ENCODE peak calls at places on chromosomes 1 and 21, in four cellular contexts. N is stimulated activated CD4-positive, alpha-beta T cell treated with anti-CD3 and anti-CD28 coated beads, Interleukin-1b, Interleukin-23, amount 100 ng/mL, for 24 hours; G is GM03348; W is occipital lobe. J is an unnamed sample.

GRCh38 chr1:44851308-44851707 is 8.3 kb upstream of the PTCH2 start:
- DNase-seq in N (no peak), W (no peak), G (no peak), J (no peak)

GRCh38 chr1:203215573-203215972 is 13.9 kb downstream of the CHIT1 start:
- DNase-seq in G (no peak), N (no peak), W (no peak), J (no peak)

GRCh38 chr1:64479874-64480273 is 9.9 kb downstream of the CACHD1 start:
- DNase-seq in W (no peak), G (no peak), N (no peak), J (no peak)

GRCh38 chr1:42052300-42052699 is 100.9 kb upstream of the GUCA2B start:
- DNase-seq in W (no peak), G (no peak), N (no peak), J (no peak)

GRCh38 chr1:24276791-24277190 is 42.4 kb upstream of the GRHL3 start:
- DNase-seq in W (no peak), N (no peak), G (no peak), J (no peak)

GRCh38 chr1:63663301-63663700 is 70.1 kb downstream of the PGM1 start:
- DNase-seq in N (no peak), G (peak; percentile 52), W (no peak), J (no peak)

GRCh38 chr1:24157921-24158481 is 15.1 kb upstream of the IL22RA1 start:
- DNase-seq in N (no peak), G (peak; percentile 55), W (no peak), J (no peak)

GRCh38 chr1:185811062-185811709 is 77.0 kb downstream of the HMCN1 start:
- DNase-seq in N (no peak), W (no peak), G (no peak), J (no peak)

GRCh38 chr1:152013664-152014237 is 20.1 kb upstream of the S100A10 start:
- DNase-seq in G (peak; percentile 49), N (no peak), W (no peak), J (no peak)

GRCh38 chr1:98398092-98398491 is 263.4 kb upstream of the SNX7 start:
- DNase-seq in N (no peak), G (no peak), W (no peak), J (no peak)

GRCh38 chr1:3580231-3580630 is 31.1 kb downstream of the MEGF6 start:
- DNase-seq in W (no peak), N (no peak), G (no peak), J (no peak)

GRCh38 chr1:67853704-67854103 is 20.4 kb upstream of the GNG12 start:
- DNase-seq in N (no peak), G (peak; percentile 86), W (no peak), J (peak; percentile 95)

GRCh38 chr21:42672699-42673458 is 19.5 kb downstream of the PDE9A start:
- DNase-seq in N (no peak), G (no peak), W (no peak), J (no peak)